ENCODE peak calls at places on chromosomes 4 and X, in six cellular contexts. One of them, this sample, is unnamed.

GRCh38 chr4:10115271-10115656 is 1.3 kb downstream of the WDR1 start:
- DNase-seq in stimulated activated CD4-positive, alpha-beta T cell treated with anti-CD3 and anti-CD28 coated beads, TNF-alpha, amount 100 ng/mL, for 4 hours: no peak
- DNase-seq in ELR: peak
- DNase-seq in anterior cingulate cortex: no peak
- DNase-seq in NCI-H510A treated with DMSO at 0.1 percent for 48 hours: no peak
- DNase-seq in transverse colon: peak
- DNase-seq in this sample: no peak

GRCh38 chr4:176270669-176271068 is 1.6 kb upstream of the ASB5 start:
- DNase-seq in stimulated activated CD4-positive, alpha-beta T cell treated with anti-CD3 and anti-CD28 coated beads, TNF-alpha, amount 100 ng/mL, for 4 hours: no peak
- DNase-seq in ELR: peak
- DNase-seq in anterior cingulate cortex: no peak
- DNase-seq in NCI-H510A treated with DMSO at 0.1 percent for 48 hours: peak
- DNase-seq in transverse colon: no peak
- DNase-seq in this sample: no peak

GRCh38 chr4:8004066-8004465 is 64.4 kb upstream of the AFAP1 start:
- DNase-seq in stimulated activated CD4-positive, alpha-beta T cell treated with anti-CD3 and anti-CD28 coated beads, TNF-alpha, amount 100 ng/mL, for 4 hours: no peak
- DNase-seq in ELR: no peak
- DNase-seq in anterior cingulate cortex: no peak
- DNase-seq in NCI-H510A treated with DMSO at 0.1 percent for 48 hours: no peak
- DNase-seq in transverse colon: no peak
- DNase-seq in this sample: no peak

GRCh38 chrX:13647709-13648212 is 5.2 kb upstream of the TCEANC start:
- DNase-seq in stimulated activated CD4-positive, alpha-beta T cell treated with anti-CD3 and anti-CD28 coated beads, TNF-alpha, amount 100 ng/mL, for 4 hours: peak
- DNase-seq in ELR: no peak
- DNase-seq in anterior cingulate cortex: no peak
- DNase-seq in NCI-H510A treated with DMSO at 0.1 percent for 48 hours: peak
- DNase-seq in transverse colon: peak
- DNase-seq in this sample: no peak

GRCh38 chr4:185122681-185123345 is 20.3 kb upstream of the SLC25A4 start:
- DNase-seq in stimulated activated CD4-positive, alpha-beta T cell treated with anti-CD3 and anti-CD28 coated beads, TNF-alpha, amount 100 ng/mL, for 4 hours: no peak
- DNase-seq in ELR: peak
- DNase-seq in anterior cingulate cortex: no peak
- DNase-seq in NCI-H510A treated with DMSO at 0.1 percent for 48 hours: peak
- DNase-seq in transverse colon: no peak
- DNase-seq in this sample: no peak

GRCh38 chr4:123746981-123747380 is 350.4 kb downstream of the SPRY1 start:
- DNase-seq in stimulated activated CD4-positive, alpha-beta T cell treated with anti-CD3 and anti-CD28 coated beads, TNF-alpha, amount 100 ng/mL, for 4 hours: no peak
- DNase-seq in ELR: no peak
- DNase-seq in anterior cingulate cortex: no peak
- DNase-seq in NCI-H510A treated with DMSO at 0.1 percent for 48 hours: no peak
- DNase-seq in transverse colon: no peak
- DNase-seq in this sample: no peak

GRCh38 chr4:2936773-2937145 is 26.4 kb downstream of the NOP14 start:
- DNase-seq in stimulated activated CD4-positive, alpha-beta T cell treated with anti-CD3 and anti-CD28 coated beads, TNF-alpha, amount 100 ng/mL, for 4 hours: no peak
- DNase-seq in ELR: peak
- DNase-seq in anterior cingulate cortex: no peak
- DNase-seq in NCI-H510A treated with DMSO at 0.1 percent for 48 hours: no peak
- DNase-seq in transverse colon: no peak
- DNase-seq in this sample: no peak

GRCh38 chr4:109075617-109076016 is 226.8 kb downstream of the COL25A1 start:
- DNase-seq in stimulated activated CD4-positive, alpha-beta T cell treated with anti-CD3 and anti-CD28 coated beads, TNF-alpha, amount 100 ng/mL, for 4 hours: no peak
- DNase-seq in ELR: no peak
- DNase-seq in anterior cingulate cortex: no peak
- DNase-seq in NCI-H510A treated with DMSO at 0.1 percent for 48 hours: no peak
- DNase-seq in transverse colon: no peak
- DNase-seq in this sample: no peak

GRCh38 chr4:69830529-69831269 is 29.2 kb downstream of the SULT1E1 start:
- DNase-seq in stimulated activated CD4-positive, alpha-beta T cell treated with anti-CD3 and anti-CD28 coated beads, TNF-alpha, amount 100 ng/mL, for 4 hours: no peak
- DNase-seq in ELR: no peak
- DNase-seq in anterior cingulate cortex: no peak
- DNase-seq in NCI-H510A treated with DMSO at 0.1 percent for 48 hours: peak
- DNase-seq in transverse colon: peak
- DNase-seq in this sample: no peak

GRCh38 chr4:176393306-176394013 is 73.7 kb downstream of the SPCS3 start:
- DNase-seq in stimulated activated CD4-positive, alpha-beta T cell treated with anti-CD3 and anti-CD28 coated beads, TNF-alpha, amount 100 ng/mL, for 4 hours: no peak
- DNase-seq in ELR: no peak
- DNase-seq in anterior cingulate cortex: no peak
- DNase-seq in NCI-H510A treated with DMSO at 0.1 percent for 48 hours: peak
- DNase-seq in transverse colon: no peak
- DNase-seq in this sample: no peak

GRCh38 chr4:122584517-122584916 is 36.3 kb downstream of the IL21 start:
- DNase-seq in stimulated activated CD4-positive, alpha-beta T cell treated with anti-CD3 and anti-CD28 coated beads, TNF-alpha, amount 100 ng/mL, for 4 hours: no peak
- DNase-seq in ELR: peak
- DNase-seq in anterior cingulate cortex: no peak
- DNase-seq in NCI-H510A treated with DMSO at 0.1 percent for 48 hours: no peak
- DNase-seq in transverse colon: no peak
- DNase-seq in this sample: no peak

GRCh38 chr4:17111436-17111835 is 213.0 kb upstream of the LDB2 start:
- DNase-seq in stimulated activated CD4-positive, alpha-beta T cell treated with anti-CD3 and anti-CD28 coated beads, TNF-alpha, amount 100 ng/mL, for 4 hours: no peak
- DNase-seq in ELR: no peak
- DNase-seq in anterior cingulate cortex: no peak
- DNase-seq in NCI-H510A treated with DMSO at 0.1 percent for 48 hours: no peak
- DNase-seq in transverse colon: no peak
- DNase-seq in this sample: no peak

GRCh38 chr4:168574581-168575295 is 77.9 kb downstream of the PALLD start:
- DNase-seq in stimulated activated CD4-positive, alpha-beta T cell treated with anti-CD3 and anti-CD28 coated beads, TNF-alpha, amount 100 ng/mL, for 4 hours: no peak
- DNase-seq in ELR: peak
- DNase-seq in anterior cingulate cortex: no peak
- DNase-seq in NCI-H510A treated with DMSO at 0.1 percent for 48 hours: no peak
- DNase-seq in transverse colon: no peak
- DNase-seq in this sample: no peak

GRCh38 chr4:138627096-138627495 is 384.9 kb upstream of the SLC7A11 start:
- DNase-seq in stimulated activated CD4-positive, alpha-beta T cell treated with anti-CD3 and anti-CD28 coated beads, TNF-alpha, amount 100 ng/mL, for 4 hours: no peak
- DNase-seq in ELR: peak
- DNase-seq in anterior cingulate cortex: no peak
- DNase-seq in NCI-H510A treated with DMSO at 0.1 percent for 48 hours: no peak
- DNase-seq in transverse colon: no peak
- DNase-seq in this sample: no peak

GRCh38 chrX:149630681-149631292 is 805 bp downstream of the TMEM185A start:
- DNase-seq in stimulated activated CD4-positive, alpha-beta T cell treated with anti-CD3 and anti-CD28 coated beads, TNF-alpha, amount 100 ng/mL, for 4 hours: no peak
- DNase-seq in ELR: peak
- DNase-seq in anterior cingulate cortex: no peak
- DNase-seq in NCI-H510A treated with DMSO at 0.1 percent for 48 hours: peak
- DNase-seq in transverse colon: no peak
- DNase-seq in this sample: no peak

GRCh38 chr4:140112576-140112975 is 41.4 kb downstream of the MAML3 start:
- DNase-seq in stimulated activated CD4-positive, alpha-beta T cell treated with anti-CD3 and anti-CD28 coated beads, TNF-alpha, amount 100 ng/mL, for 4 hours: no peak
- DNase-seq in ELR: peak
- DNase-seq in anterior cingulate cortex: no peak
- DNase-seq in NCI-H510A treated with DMSO at 0.1 percent for 48 hours: no peak
- DNase-seq in transverse colon: no peak
- DNase-seq in this sample: no peak

GRCh38 chr4:158826882-158827281 is 58.1 kb downstream of the FNIP2 start:
- DNase-seq in stimulated activated CD4-positive, alpha-beta T cell treated with anti-CD3 and anti-CD28 coated beads, TNF-alpha, amount 100 ng/mL, for 4 hours: no peak
- DNase-seq in ELR: no peak
- DNase-seq in anterior cingulate cortex: no peak
- DNase-seq in NCI-H510A treated with DMSO at 0.1 percent for 48 hours: peak
- DNase-seq in transverse colon: peak
- DNase-seq in this sample: no peak

This sample was measured in memory B cell.